ENCODE peak calls at places on chromosomes 2 and 18, in eight cellular contexts. O is A172; Y is tibial nerve; Z is activated CD4-positive, alpha-beta T cell treated with anti-CD3 and anti-CD28 coated beads for 36 hours; E is stomach; F is non-pigmented ciliary epithelial cell; K is T1000; Q is effector memory CD8-positive, alpha-beta T cell. L is an unnamed sample.

GRCh38 chr2:23489471-23490400 is 104.8 kb downstream of the KLHL29 start:
- DNase-seq in O (no peak), Y (no peak), Z (peak; percentile 59), E (no peak), F (no peak), K (no peak), Q (no peak), L (peak; percentile 81)

GRCh38 chr2:240640939-240641338 is 15.7 kb downstream of the GPR35 start:
- DNase-seq in O (no peak), Y (no peak), Z (peak; percentile 50), E (peak; percentile 50), F (no peak), K (no peak), Q (no peak), L (no peak)

GRCh38 chr2:238126775-238127164 is 11.7 kb upstream of the KLHL30 start:
- DNase-seq in O (no peak), Y (no peak), Z (no peak), E (no peak), F (no peak), K (no peak), Q (no peak), L (no peak)

GRCh38 chr18:23992119-23992940 is 22.2 kb upstream of the TTC39C start:
- DNase-seq in O (no peak), Y (no peak), Z (peak; percentile 57), E (peak; percentile 83), F (no peak), K (no peak), Q (peak; percentile 49), L (peak; percentile 49)

GRCh38 chr18:60739212-60739611 is 366.6 kb upstream of the MC4R start:
- DNase-seq in O (no peak), Y (no peak), Z (no peak), E (no peak), F (no peak), K (no peak), Q (no peak), L (no peak)

GRCh38 chr2:12666445-12666844 is 50.3 kb upstream of the TRIB2 start:
- DNase-seq in O (no peak), Y (no peak), Z (no peak), E (no peak), F (no peak), K (no peak), Q (no peak), L (no peak)

GRCh38 chr2:227161947-227162346 is 2.1 kb downstream of the COL4A4 start:
- DNase-seq in O (no peak), Y (no peak), Z (no peak), E (no peak), F (no peak), K (no peak), Q (no peak), L (no peak)

GRCh38 chr2:109419960-109420370 is 193.8 kb downstream of the SEPTIN10 start:
- DNase-seq in O (peak; percentile 84), Y (no peak), Z (no peak), E (no peak), F (no peak), K (no peak), Q (no peak), L (no peak)

GRCh38 chr2:46323671-46324207 is 26.5 kb downstream of the EPAS1 start:
- DNase-seq in O (no peak), Y (no peak), Z (no peak), E (no peak), F (no peak), K (no peak), Q (no peak), L (no peak)

GRCh38 chr2:120323214-120323613 is 22.7 kb upstream of the INHBB start:
- DNase-seq in O (no peak), Y (peak; percentile 58), Z (no peak), E (no peak), F (no peak), K (no peak), Q (no peak), L (no peak)

GRCh38 chr18:13800505-13801259 is 23.3 kb upstream of the MC5R start:
- DNase-seq in O (peak; percentile 32), Y (no peak), Z (peak; percentile 80), E (peak; percentile 80), F (no peak), K (peak; percentile 10), Q (no peak), L (peak; percentile 13)

L was measured in CD4-positive, CD25-positive, alpha-beta regulatory T cell.